ENCODE peak calls at places on chromosome 16, in six cellular contexts. K is CD8-positive, alpha-beta memory T cell; M is adipocyte; D is H54; F is hepatocyte; B is activated naive CD8-positive, alpha-beta T cell treated with anti-CD3 and anti-CD28 coated beads, Interleukin-2, amount 50 U/mL, for 16 hours. T is an unnamed sample.

GRCh38 chr16:79950932-79951719 is 350.6 kb upstream of the MAF start:
- DNase-seq in B (no peak), F (no peak), D (no peak), K (no peak), M (no peak), T (no peak)

GRCh38 chr16:29849505-29849904 is 13.5 kb downstream of the CDIPT start:
- DNase-seq in F (peak; percentile 61), D (no peak), K (no peak), M (no peak), B (no peak), T (no peak)

GRCh38 chr16:48622456-48623303 is 12.7 kb upstream of the N4BP1 start:
- DNase-seq in F (no peak), B (no peak), M (no peak), D (no peak), K (no peak), T (no peak)

GRCh38 chr16:11099672-11100195 is 155.4 kb downstream of the CLEC16A start:
- DNase-seq in M (no peak), K (no peak), F (no peak), B (no peak), D (no peak), T (no peak)

GRCh38 chr16:67483731-67484525 is 581 bp upstream of the AGRP start:
- DNase-seq in F (no peak), K (no peak), M (no peak), D (no peak), B (no peak), T (no peak)

GRCh38 chr16:88430524-88431446 is 22.3 kb upstream of the ZFPM1 start:
- DNase-seq in F (no peak), K (peak; percentile 52), B (no peak), D (no peak), M (no peak), T (no peak)

GRCh38 chr16:59181821-59182420 is 447.8 kb upstream of the GOT2 start:
- DNase-seq in M (no peak), K (no peak), D (no peak), B (no peak), F (no peak), T (no peak)

GRCh38 chr16:89687092-89687940 is 827 bp downstream of the CDK10 start:
- DNase-seq in D (no peak), F (peak; percentile 91), M (peak; percentile 45), B (no peak), K (no peak), T (peak; percentile 99)

GRCh38 chr16:46947900-46948547 is 25.4 kb downstream of the DNAJA2 start:
- DNase-seq in M (peak; percentile 68), F (peak; percentile 50), B (no peak), D (no peak), K (peak; percentile 29), T (peak; percentile 71)

GRCh38 chr16:14087590-14088154 is 16.6 kb downstream of the MRTFB start:
- DNase-seq in K (no peak), F (no peak), B (no peak), D (no peak), M (no peak), T (no peak)

GRCh38 chr16:24610421-24610765 is 71.0 kb downstream of the RBBP6 start:
- DNase-seq in M (no peak), B (no peak), K (no peak), F (peak; percentile 32), D (no peak), T (no peak)

GRCh38 chr16:70706948-70707465 is 21.2 kb upstream of the MTSS2 start:
- DNase-seq in M (peak; percentile 92), K (no peak), F (peak; percentile 71), D (peak; percentile 74), B (no peak), T (no peak)

GRCh38 chr16:70725024-70725911 is 39.4 kb upstream of the MTSS2 start:
- DNase-seq in M (no peak), F (peak; percentile 45), D (no peak), K (no peak), B (no peak), T (peak; percentile 100)

GRCh38 chr16:82329070-82329469 is 159.0 kb upstream of the MPHOSPH6 start:
- DNase-seq in D (no peak), M (no peak), K (no peak), F (no peak), B (no peak), T (no peak)

GRCh38 chr16:28157768-28158535 is 53.8 kb downstream of the XPO6 start:
- DNase-seq in M (peak; percentile 84), K (no peak), D (no peak), F (no peak), B (no peak), T (no peak)

GRCh38 chr16:70151941-70152509 is 21.6 kb upstream of the CLEC18C start:
- DNase-seq in D (no peak), B (no peak), K (no peak), F (peak; percentile 12), M (no peak), T (no peak)

GRCh38 chr16:67881557-67882220 is 3.0 kb upstream of the NRN1L start:
- DNase-seq in K (no peak), D (no peak), B (no peak), M (no peak), F (no peak), T (no peak)

T was measured in HepG2.